ENCODE peak calls at places on chromosomes 2 and 18, in four cellular contexts. Y is IMR-90, Z is cardiac muscle cell, V is MM.1S. B is an unnamed sample.

GRCh38 chr2:233775414-233775813 is 2.7 kb upstream of the MROH2A start:
- DNase-seq in Z (no peak), Y (no peak), V (no peak), B (no peak)

GRCh38 chr2:202613479-202613878 is 21.3 kb upstream of the FAM117B start:
- DNase-seq in V (no peak), Z (no peak), Y (no peak), B (no peak)

GRCh38 chr2:241703128-241703604 is 1.3 kb downstream of the ING5 start:
- DNase-seq in V (no peak), Z (peak), Y (no peak), B (no peak)

GRCh38 chr2:65522922-65523321 is 90.5 kb upstream of the SPRED2 start:
- DNase-seq in Y (no peak), V (no peak), Z (no peak), B (no peak)

GRCh38 chr2:128395196-128395595 is 76.5 kb upstream of the HS6ST1 start:
- DNase-seq in Y (no peak), V (no peak), Z (no peak), B (no peak)

GRCh38 chr2:195027947-195028346 is 629.1 kb upstream of the SLC39A10 start:
- DNase-seq in Y (no peak), V (no peak), Z (no peak), B (no peak)

GRCh38 chr2:3535794-3536681 is 16.7 kb upstream of the ADI1 start:
- DNase-seq in Z (peak), Y (peak), V (no peak), B (peak)

GRCh38 chr2:118689874-118690273 is 157.6 kb downstream of the EN1 start:
- DNase-seq in V (no peak), Z (no peak), Y (no peak), B (no peak)

GRCh38 chr2:212005077-212005671 is 533.4 kb downstream of the ERBB4 start:
- DNase-seq in Z (peak), V (peak), Y (peak), B (no peak)

GRCh38 chr2:225337183-225337582 is 62.3 kb upstream of the NYAP2 start:
- DNase-seq in Z (no peak), Y (peak), V (no peak), B (no peak)

GRCh38 chr18:73920033-73920432 is 227.6 kb downstream of the FBXO15 start:
- DNase-seq in Y (no peak), Z (no peak), V (no peak), B (no peak)

GRCh38 chr2:117087565-117088291 is 726.8 kb upstream of the DDX18 start:
- DNase-seq in Y (no peak), V (no peak), Z (no peak), B (no peak)

GRCh38 chr18:76803814-76804213 is 18.5 kb upstream of the ZNF236 start:
- DNase-seq in Y (peak), V (peak), Z (peak), B (peak)

GRCh38 chr2:66515743-66516142 is 80.8 kb downstream of the MEIS1 start:
- DNase-seq in Z (peak), Y (peak), V (no peak), B (no peak)

GRCh38 chr2:116879646-116880045 is 934.8 kb upstream of the DDX18 start:
- DNase-seq in V (no peak), Y (no peak), Z (no peak), B (no peak)

GRCh38 chr18:8298186-8298585 is 311.1 kb upstream of the RAB12 start:
- DNase-seq in V (no peak), Z (no peak), Y (peak), B (no peak)

GRCh38 chr2:11248-11941 is 34.9 kb downstream of the FAM110C start:
- DNase-seq in V (peak), Y (peak), Z (peak), B (no peak)

GRCh38 chr2:27250652-27251379 is 12.0 kb downstream of the SLC30A3 start:
- DNase-seq in Y (no peak), Z (no peak), V (no peak), B (no peak)

GRCh38 chr2:33535409-33535808 is 59.0 kb downstream of the RASGRP3 start:
- DNase-seq in V (no peak), Z (no peak), Y (no peak), B (peak)

GRCh38 chr18:76953186-76953982 is 131.0 kb downstream of the ZNF236 start:
- DNase-seq in Z (peak), V (no peak), Y (peak), B (no peak)

GRCh38 chr2:10237392-10238321 is 65.0 kb upstream of the HPCAL1 start:
- DNase-seq in Y (no peak), Z (no peak), V (no peak), B (peak)

GRCh38 chr18:23574611-23575308 is 11.5 kb downstream of the NPC1 start:
- DNase-seq in Y (no peak), V (no peak), Z (no peak), B (no peak)

GRCh38 chr18:26614374-26614773 is 66.0 kb upstream of the KCTD1 start:
- DNase-seq in V (no peak), Y (no peak), Z (no peak), B (no peak)

GRCh38 chr2:7111626-7112025 is 194.4 kb downstream of the RNF144A start:
- DNase-seq in Y (no peak), Z (no peak), V (peak), B (no peak)

GRCh38 chr18:77089796-77090285 is 42.7 kb downstream of the MBP start:
- DNase-seq in Y (no peak), Z (no peak), V (no peak), B (no peak)

GRCh38 chr2:7097353-7097895 is 180.2 kb downstream of the RNF144A start:
- DNase-seq in Y (peak), V (peak), Z (peak), B (peak)

GRCh38 chr2:54254180-54254579 is 1.8 kb downstream of the TSPYL6 start:
- DNase-seq in Z (no peak), V (no peak), Y (no peak), B (no peak)

GRCh38 chr2:54512663-54513363 is 56.7 kb downstream of the SPTBN1 start:
- DNase-seq in Z (no peak), V (peak), Y (no peak), B (peak)

GRCh38 chr2:158378926-158379325 is 77.6 kb downstream of the CCDC148 start:
- DNase-seq in Z (no peak), V (no peak), Y (no peak), B (no peak)

DNA sequence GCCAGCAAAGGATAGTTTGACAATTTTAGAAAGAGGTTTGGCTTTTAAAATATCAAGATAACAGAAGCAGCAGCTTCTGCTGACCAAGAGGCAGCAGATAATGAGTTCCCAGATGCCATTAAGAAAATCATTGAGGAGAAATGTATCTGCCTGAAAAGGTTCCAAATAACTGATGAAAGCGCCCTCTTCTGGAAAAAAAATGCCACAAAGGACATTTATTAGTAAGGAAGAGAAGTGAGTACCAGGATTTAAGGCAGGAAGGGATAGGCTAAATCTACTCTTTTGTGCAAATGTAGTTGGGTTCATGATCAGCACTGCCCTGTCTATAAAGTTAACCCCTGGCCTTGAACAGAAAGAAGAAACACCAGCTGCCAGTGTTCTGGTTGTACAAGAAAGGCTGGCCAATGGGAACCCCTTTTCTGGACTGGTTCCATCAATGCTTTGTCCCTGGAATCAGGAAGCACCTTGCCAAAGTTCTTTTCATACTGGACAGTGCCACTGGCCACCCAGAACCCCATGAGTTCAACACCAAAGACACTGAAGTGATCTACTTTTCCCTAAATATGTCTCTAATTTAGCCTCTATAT is 40.6 kb downstream of the DHX57 start:
- DNase-seq in Y (peak), V (peak), Z (peak), B (no peak)
- TF ChIP-seq CTCF in Y (peak), V (peak), Z (peak), B (no peak)

DNA sequence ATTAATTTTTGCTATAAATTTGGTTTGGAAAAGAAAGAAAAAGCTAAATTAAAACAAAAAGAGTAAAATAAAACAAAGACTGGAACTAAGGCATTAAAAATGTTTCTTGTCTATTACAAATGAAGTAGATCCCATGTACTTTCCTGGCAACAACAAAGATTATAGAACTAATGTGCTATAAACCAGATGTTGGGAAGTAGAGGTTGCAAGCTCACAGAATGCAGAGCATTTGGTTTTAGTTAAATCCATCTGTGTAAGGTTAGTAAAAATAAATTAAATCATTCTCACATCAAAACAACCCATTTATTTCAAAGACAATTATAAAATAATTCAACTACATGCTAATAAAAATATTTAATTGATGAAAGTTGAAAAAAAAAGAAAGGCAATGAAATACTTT is 157.2 kb upstream of the ZC3H15 start:
- DNase-seq in V (no peak), Z (no peak), Y (no peak), B (no peak)
- H3K27ac ChIP-seq in V (no peak), Z (no peak), Y (no peak), B (no peak)

DNA sequence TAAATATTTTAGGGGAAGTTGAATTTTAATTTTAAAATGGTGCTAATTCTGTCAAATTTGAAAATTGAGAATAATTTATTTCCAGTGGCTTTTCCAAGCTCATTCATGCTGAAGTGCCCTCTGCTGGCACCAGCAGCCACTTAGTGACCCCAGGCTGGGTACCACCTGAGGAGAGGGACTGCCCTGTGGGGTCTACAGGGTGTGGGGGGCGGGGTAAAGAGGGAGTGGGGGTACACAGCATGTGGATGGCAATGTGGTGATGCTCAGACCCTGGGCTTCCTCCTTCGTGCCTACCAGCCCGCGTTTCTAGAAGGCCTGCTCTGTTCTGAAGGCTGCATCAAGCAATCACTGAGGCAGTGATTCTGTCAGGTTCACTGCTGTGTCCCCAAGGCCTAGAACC is 45.1 kb upstream of the SCLY start:
- DNase-seq in V (no peak), Z (no peak), Y (no peak), B (no peak)
- TF ChIP-seq CTCF in V (peak), Z (peak), Y (no peak), B (no peak)

DNA sequence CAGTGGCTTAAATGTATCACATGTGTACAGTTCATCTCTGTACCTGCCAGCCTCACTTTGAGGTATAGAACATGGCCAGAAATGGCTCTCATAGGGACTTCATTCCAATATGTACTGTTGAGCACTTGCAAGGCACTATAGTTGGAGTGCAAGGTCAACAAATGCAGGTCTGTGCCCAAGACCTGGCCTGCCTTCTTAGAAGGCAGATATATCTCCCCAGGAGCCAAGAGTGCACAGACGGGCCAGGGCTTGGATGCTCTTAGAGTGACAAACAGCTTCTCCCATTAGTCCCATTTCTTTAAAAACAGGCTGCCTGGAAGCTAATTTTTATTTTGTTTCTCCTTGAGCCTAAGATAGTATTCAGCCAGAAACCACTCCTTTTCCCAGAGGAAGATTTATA is 7.3 kb downstream of the TEX261 start:
- DNase-seq in Y (no peak), V (no peak), Z (no peak), B (no peak)
- H3K27ac ChIP-seq in Y (no peak), V (no peak), Z (no peak), B (no peak)

GRCh38 chr2:205701509-205701908 is 19.2 kb downstream of the NRP2 start:
- DNase-seq in Y (peak), Z (no peak), V (no peak), B (no peak)

GRCh38 chr2:205704101-205704741 is 21.9 kb downstream of the NRP2 start:
- DNase-seq in V (no peak), Y (peak), Z (peak), B (no peak)

GRCh38 chr2:205700331-205701132 is 18.2 kb downstream of the NRP2 start:
- DNase-seq in Z (peak), Y (peak), V (no peak), B (no peak)

GRCh38 chr2:205703471-205703870 is 21.2 kb downstream of the NRP2 start:
- DNase-seq in V (no peak), Y (no peak), Z (no peak), B (no peak)

GRCh38 chr2:205702576-205702975 is 20.3 kb downstream of the NRP2 start:
- DNase-seq in Z (no peak), Y (no peak), V (no peak), B (no peak)
- TF ChIP-seq CTCF in Z (no peak), Y (no peak), V (no peak), B (no peak)

GRCh38 chr2:28375742-28376631 is 16.7 kb upstream of the FOSL2 start:
- DNase-seq in V (no peak), Y (no peak), Z (no peak), B (no peak)
- H3K27ac ChIP-seq in V (no peak), Y (no peak), Z (no peak), B (peak)

GRCh38 chr2:16719409-16719808 is 53.8 kb upstream of the CYRIA start:
- DNase-seq in Y (no peak), Z (no peak), V (peak), B (no peak)

GRCh38 chr2:16722121-16722520 is 56.5 kb upstream of the CYRIA start:
- DNase-seq in Y (no peak), Z (no peak), V (no peak), B (no peak)

GRCh38 chr2:16726147-16726546 is 60.5 kb upstream of the CYRIA start:
- DNase-seq in V (no peak), Z (no peak), Y (no peak), B (no peak)

GRCh38 chr2:16725549-16725948 is 59.9 kb upstream of the CYRIA start:
- DNase-seq in Z (no peak), Y (peak), V (no peak), B (no peak)

GRCh38 chr2:16722677-16723076 is 57.0 kb upstream of the CYRIA start:
- DNase-seq in Y (no peak), Z (no peak), V (no peak), B (no peak)
- TF ChIP-seq CTCF in Y (no peak), Z (no peak), V (no peak), B (no peak)

GRCh38 chr2:134217316-134217715 is 36.6 kb upstream of the MGAT5 start:
- DNase-seq in Y (no peak), V (peak), Z (no peak), B (no peak)

GRCh38 chr2:134218414-134218813 is 35.5 kb upstream of the MGAT5 start:
- DNase-seq in V (no peak), Z (no peak), Y (no peak), B (no peak)

GRCh38 chr2:134218928-134219707 is 34.8 kb upstream of the MGAT5 start:
- DNase-seq in Z (no peak), Y (no peak), V (no peak), B (peak)

GRCh38 chr2:134217924-134218323 is 35.9 kb upstream of the MGAT5 start:
- DNase-seq in Y (peak), Z (peak), V (no peak), B (no peak)

GRCh38 chr2:134220525-134220924 is 33.3 kb upstream of the MGAT5 start:
- DNase-seq in V (no peak), Y (no peak), Z (no peak), B (no peak)
- H3K27ac ChIP-seq in V (no peak), Y (no peak), Z (no peak), B (no peak)

B was measured in gastrocnemius medialis.